ENCODE peak calls at places on chromosomes 16 and 17, in eight cellular contexts. One of them, this sample, is unnamed.

GRCh38 chr17:37744961-37745800 is at the start of gene HNF1B:
- DNase-seq in hippocampal formation: no peak
- DNase-seq in caudate nucleus: no peak
- DNase-seq in NCI-H1930: no peak
- DNase-seq in activated CD4-positive, alpha-beta memory T cell treated with anti-CD3 and anti-CD28 coated beads, Interleukin-2, amount 10 ng/mL, durations not matched to agents 7 days and 5 days: no peak
- DNase-seq in tibial artery: no peak
- DNase-seq in HEK293T: no peak
- DNase-seq in stimulated activated CD8-positive, alpha-beta memory T cell treated with anti-CD3 and anti-CD28 coated beads, Interleukin-4, amount 100 ng/mL, for 1 hour: no peak
- DNase-seq in this sample: no peak

GRCh38 chr17:58242171-58242784 is 3.9 kb downstream of the LPO start:
- DNase-seq in hippocampal formation: no peak
- DNase-seq in caudate nucleus: no peak
- DNase-seq in NCI-H1930: no peak
- DNase-seq in activated CD4-positive, alpha-beta memory T cell treated with anti-CD3 and anti-CD28 coated beads, Interleukin-2, amount 10 ng/mL, durations not matched to agents 7 days and 5 days: no peak
- DNase-seq in tibial artery: no peak
- DNase-seq in HEK293T: no peak
- DNase-seq in stimulated activated CD8-positive, alpha-beta memory T cell treated with anti-CD3 and anti-CD28 coated beads, Interleukin-4, amount 100 ng/mL, for 1 hour: no peak
- DNase-seq in this sample: no peak

GRCh38 chr17:81959362-81960129 is 1.4 kb downstream of the NOTUM start:
- DNase-seq in hippocampal formation: peak
- DNase-seq in caudate nucleus: peak
- DNase-seq in NCI-H1930: peak
- DNase-seq in activated CD4-positive, alpha-beta memory T cell treated with anti-CD3 and anti-CD28 coated beads, Interleukin-2, amount 10 ng/mL, durations not matched to agents 7 days and 5 days: peak
- DNase-seq in tibial artery: peak
- DNase-seq in HEK293T: peak
- DNase-seq in stimulated activated CD8-positive, alpha-beta memory T cell treated with anti-CD3 and anti-CD28 coated beads, Interleukin-4, amount 100 ng/mL, for 1 hour: peak
- DNase-seq in this sample: no peak

GRCh38 chr16:10262377-10263132 is 80.3 kb upstream of the GRIN2A start:
- DNase-seq in hippocampal formation: no peak
- DNase-seq in caudate nucleus: no peak
- DNase-seq in NCI-H1930: no peak
- DNase-seq in activated CD4-positive, alpha-beta memory T cell treated with anti-CD3 and anti-CD28 coated beads, Interleukin-2, amount 10 ng/mL, durations not matched to agents 7 days and 5 days: no peak
- DNase-seq in tibial artery: no peak
- DNase-seq in HEK293T: no peak
- DNase-seq in stimulated activated CD8-positive, alpha-beta memory T cell treated with anti-CD3 and anti-CD28 coated beads, Interleukin-4, amount 100 ng/mL, for 1 hour: no peak
- DNase-seq in this sample: no peak

GRCh38 chr17:13346081-13346533 is 255.6 kb downstream of the HS3ST3A1 start:
- DNase-seq in hippocampal formation: no peak
- DNase-seq in caudate nucleus: no peak
- DNase-seq in NCI-H1930: no peak
- DNase-seq in activated CD4-positive, alpha-beta memory T cell treated with anti-CD3 and anti-CD28 coated beads, Interleukin-2, amount 10 ng/mL, durations not matched to agents 7 days and 5 days: no peak
- DNase-seq in tibial artery: no peak
- DNase-seq in HEK293T: no peak
- DNase-seq in stimulated activated CD8-positive, alpha-beta memory T cell treated with anti-CD3 and anti-CD28 coated beads, Interleukin-4, amount 100 ng/mL, for 1 hour: no peak
- DNase-seq in this sample: no peak

GRCh38 chr17:8160741-8161221 is 2.0 kb downstream of the VAMP2 start:
- DNase-seq in hippocampal formation: no peak
- DNase-seq in caudate nucleus: no peak
- DNase-seq in NCI-H1930: no peak
- DNase-seq in activated CD4-positive, alpha-beta memory T cell treated with anti-CD3 and anti-CD28 coated beads, Interleukin-2, amount 10 ng/mL, durations not matched to agents 7 days and 5 days: no peak
- DNase-seq in tibial artery: no peak
- DNase-seq in HEK293T: no peak
- DNase-seq in stimulated activated CD8-positive, alpha-beta memory T cell treated with anti-CD3 and anti-CD28 coated beads, Interleukin-4, amount 100 ng/mL, for 1 hour: no peak
- DNase-seq in this sample: no peak

GRCh38 chr17:21194688-21195087 is 19.3 kb downstream of the TMEM11 start:
- DNase-seq in hippocampal formation: no peak
- DNase-seq in caudate nucleus: peak
- DNase-seq in NCI-H1930: no peak
- DNase-seq in activated CD4-positive, alpha-beta memory T cell treated with anti-CD3 and anti-CD28 coated beads, Interleukin-2, amount 10 ng/mL, durations not matched to agents 7 days and 5 days: no peak
- DNase-seq in tibial artery: no peak
- DNase-seq in HEK293T: no peak
- DNase-seq in stimulated activated CD8-positive, alpha-beta memory T cell treated with anti-CD3 and anti-CD28 coated beads, Interleukin-4, amount 100 ng/mL, for 1 hour: no peak
- DNase-seq in this sample: peak

GRCh38 chr16:84153660-84154214 is 8.6 kb downstream of the DNAAF1 start:
- DNase-seq in hippocampal formation: no peak
- DNase-seq in caudate nucleus: no peak
- DNase-seq in NCI-H1930: no peak
- DNase-seq in activated CD4-positive, alpha-beta memory T cell treated with anti-CD3 and anti-CD28 coated beads, Interleukin-2, amount 10 ng/mL, durations not matched to agents 7 days and 5 days: no peak
- DNase-seq in tibial artery: no peak
- DNase-seq in HEK293T: no peak
- DNase-seq in stimulated activated CD8-positive, alpha-beta memory T cell treated with anti-CD3 and anti-CD28 coated beads, Interleukin-4, amount 100 ng/mL, for 1 hour: no peak
- DNase-seq in this sample: no peak

GRCh38 chr16:14400285-14400977 is 229.6 kb downstream of the PARN start:
- DNase-seq in hippocampal formation: no peak
- DNase-seq in caudate nucleus: no peak
- DNase-seq in NCI-H1930: no peak
- DNase-seq in activated CD4-positive, alpha-beta memory T cell treated with anti-CD3 and anti-CD28 coated beads, Interleukin-2, amount 10 ng/mL, durations not matched to agents 7 days and 5 days: no peak
- DNase-seq in tibial artery: no peak
- DNase-seq in HEK293T: no peak
- DNase-seq in stimulated activated CD8-positive, alpha-beta memory T cell treated with anti-CD3 and anti-CD28 coated beads, Interleukin-4, amount 100 ng/mL, for 1 hour: no peak
- DNase-seq in this sample: no peak

This sample was measured in globus pallidus.